ENCODE peak calls at places on chromosome 20, in ten cellular contexts. P is right lobe of liver, M is Calu3, D is amygdala, Y is GDM1, C is HL-60, S is EL, X is Ammon's horn, U is anterior cingulate cortex, I is ACHN. A is an unnamed sample.

GRCh38 chr20:34037767-34038166 is 44.1 kb downstream of the RALY start:
- DNase-seq in X (no peak), M (no peak), I (no peak), D (no peak), P (no peak), U (no peak), C (no peak), Y (no peak), S (no peak), A (no peak)

GRCh38 chr20:58084966-58085365 is 143.5 kb downstream of the ANKRD60 start:
- DNase-seq in S (no peak), M (peak; percentile 80), X (no peak), D (no peak), P (no peak), Y (no peak), I (no peak), U (no peak), C (no peak), A (no peak)

GRCh38 chr20:21808863-21809664 is 103.6 kb downstream of the PAX1 start:
- DNase-seq in P (peak; percentile 55), U (no peak), D (no peak), X (no peak), S (no peak), C (peak; percentile 6), M (no peak), I (peak; percentile 2), Y (no peak), A (no peak)

GRCh38 chr20:10673176-10673830 is 496 bp downstream of the JAG1 start:
- DNase-seq in P (peak; percentile 55), S (peak; percentile 55), X (peak; percentile 35), D (peak; percentile 71), Y (no peak), I (peak; percentile 24), U (peak; percentile 71), C (no peak), M (no peak), A (no peak)

GRCh38 chr20:62752671-62753501 is 43.4 kb upstream of the MRGBP start:
- DNase-seq in I (no peak), C (no peak), D (no peak), S (peak; percentile 21), U (no peak), P (no peak), X (no peak), Y (no peak), M (no peak), A (peak; percentile 42)

GRCh38 chr20:37567331-37567665 is 39.6 kb upstream of the BLCAP start:
- DNase-seq in X (no peak), I (no peak), C (no peak), Y (no peak), D (no peak), S (no peak), M (no peak), P (no peak), U (no peak), A (no peak)

GRCh38 chr20:57505991-57506390 is 18.9 kb downstream of the CTCFL start:
- DNase-seq in I (no peak), M (no peak), D (no peak), X (no peak), U (no peak), C (no peak), P (no peak), Y (no peak), S (no peak), A (no peak)

GRCh38 chr20:34190679-34191090 is 50.5 kb upstream of the ASIP start:
- DNase-seq in X (peak; percentile 93), M (peak; percentile 85), Y (peak; percentile 51), P (peak; percentile 71), S (peak; percentile 84), D (peak; percentile 40), U (peak; percentile 45), C (no peak), I (peak; percentile 63), A (no peak)

GRCh38 chr20:13008761-13009681 is at the start of gene SPTLC3:
- DNase-seq in M (peak; percentile 39), U (peak; percentile 13), I (peak; percentile 82), C (no peak), Y (no peak), P (peak; percentile 78), D (no peak), X (peak; percentile 38), S (peak; percentile 33), A (no peak)

GRCh38 chr20:47724398-47724797 is 60.9 kb downstream of the SULF2 start:
- DNase-seq in M (no peak), P (no peak), I (no peak), U (no peak), Y (no peak), X (no peak), S (no peak), D (no peak), C (no peak), A (no peak)

GRCh38 chr20:5356921-5357320 is 40.2 kb upstream of the PROKR2 start:
- DNase-seq in D (no peak), C (no peak), U (no peak), S (no peak), X (no peak), I (no peak), M (no peak), P (no peak), Y (no peak), A (no peak)

GRCh38 chr20:36439040-36439730 is 102.1 kb upstream of the MYL9 start:
- DNase-seq in M (peak; percentile 89), Y (peak; percentile 28), P (peak; percentile 66), I (peak; percentile 45), C (no peak), D (peak; percentile 14), S (peak; percentile 60), U (peak; percentile 29), X (peak; percentile 61), A (no peak)

GRCh38 chr20:49583669-49584417 is 15.9 kb upstream of the PTGIS start:
- DNase-seq in M (peak; percentile 87), P (peak; percentile 94), C (peak; percentile 75), D (no peak), U (no peak), X (peak; percentile 16), I (peak; percentile 56), Y (no peak), S (peak; percentile 70), A (peak; percentile 86)

GRCh38 chr20:58907481-58908137 is 55.1 kb downstream of the GNAS start:
- DNase-seq in X (peak; percentile 94), D (peak; percentile 90), S (peak; percentile 96), C (peak; percentile 86), U (peak; percentile 74), Y (peak; percentile 78), M (peak; percentile 58), I (peak; percentile 55), P (peak; percentile 79), A (peak; percentile 92)

GRCh38 chr20:3981132-3981452 is 34.3 kb downstream of the RNF24 start:
- DNase-seq in D (no peak), I (no peak), U (no peak), S (no peak), Y (no peak), X (no peak), M (no peak), P (no peak), C (no peak), A (no peak)

GRCh38 chr20:38073307-38074010 is 39.9 kb downstream of the RPRD1B start:
- DNase-seq in X (peak; percentile 64), U (peak; percentile 7), Y (no peak), C (no peak), D (no peak), P (no peak), S (peak; percentile 96), I (peak; percentile 53), M (peak; percentile 77), A (no peak)

GRCh38 chr20:32336918-32337347 is 21.2 kb upstream of the ASXL1 start:
- DNase-seq in X (no peak), M (no peak), P (no peak), S (peak; percentile 51), I (peak; percentile 53), U (no peak), D (no peak), Y (peak; percentile 32), C (peak; percentile 67), A (no peak)

GRCh38 chr20:45111799-45112471 is 3.0 kb downstream of the WFDC5 start:
- DNase-seq in I (peak; percentile 24), S (no peak), P (no peak), D (no peak), C (no peak), M (peak; percentile 43), X (no peak), U (no peak), Y (no peak), A (no peak)

GRCh38 chr20:58604410-58604881 is 46.6 kb upstream of the STX16 start:
- DNase-seq in I (no peak), S (no peak), P (no peak), M (no peak), D (no peak), C (no peak), X (no peak), Y (no peak), U (no peak), A (no peak)

GRCh38 chr20:7704021-7704420 is 236.2 kb downstream of the HAO1 start:
- DNase-seq in M (no peak), Y (no peak), D (no peak), C (no peak), S (no peak), P (no peak), U (no peak), X (peak; percentile 52), I (no peak), A (no peak)

GRCh38 chr20:57693002-57693582 is 16.7 kb downstream of the PMEPA1 start:
- DNase-seq in S (no peak), Y (no peak), P (no peak), M (peak; percentile 94), D (no peak), C (no peak), I (peak; percentile 62), X (no peak), U (no peak), A (no peak)

GRCh38 chr20:16459019-16459700 is 114.1 kb downstream of the KIF16B start:
- DNase-seq in M (no peak), S (peak; percentile 84), D (no peak), U (no peak), X (peak; percentile 19), P (no peak), Y (no peak), C (no peak), I (peak; percentile 44), A (no peak)

GRCh38 chr20:46355778-46356177 is 47.5 kb upstream of the CDH22 start:
- DNase-seq in S (no peak), I (no peak), U (no peak), C (no peak), P (no peak), M (no peak), Y (no peak), D (no peak), X (no peak), A (no peak)

GRCh38 chr20:53205046-53205445 is 232.9 kb downstream of the TSHZ2 start:
- DNase-seq in I (no peak), X (no peak), M (no peak), Y (no peak), D (no peak), S (no peak), P (no peak), U (no peak), C (no peak), A (no peak)

GRCh38 chr20:2337142-2337541 is 41.3 kb downstream of the TGM3 start:
- DNase-seq in I (no peak), Y (no peak), M (no peak), U (no peak), S (no peak), D (no peak), P (no peak), C (no peak), X (no peak), A (no peak)

GRCh38 chr20:45012682-45013302 is 46.5 kb downstream of the STK4 start:
- DNase-seq in U (no peak), D (no peak), C (no peak), I (peak; percentile 75), P (no peak), S (peak; percentile 85), Y (no peak), M (peak; percentile 43), X (no peak), A (no peak)

A was measured in CD14-positive monocyte.